ENCODE peak calls at places on chromosomes 6 and 20, in four cellular contexts. J is IMR-90, U is K562, C is HepG2. L is an unnamed sample.

GRCh38 chr6:43983632-43984031 is 143.6 kb downstream of the MRPL14 start:
- DNase-seq in J (no peak), U (no peak), C (peak), L (no peak)

GRCh38 chr6:26595669-26596269 is 984 bp upstream of the ABT1 start:
- DNase-seq in J (peak), U (peak), C (peak), L (peak)

GRCh38 chr6:85192186-85192585 is 257.7 kb upstream of the NT5E start:
- DNase-seq in J (peak), U (no peak), C (no peak), L (no peak)

GRCh38 chr6:162727347-162728176 is at the start of the genes PACRG and PRKN:
- DNase-seq in J (peak), U (peak), C (peak), L (peak)

GRCh38 chr6:10834823-10835222 is 3.5 kb downstream of the MAK start:
- DNase-seq in J (no peak), U (no peak), C (no peak), L (no peak)

GRCh38 chr20:3315110-3315509 is 76.1 kb upstream of the SLC4A11 start:
- DNase-seq in J (no peak), U (no peak), C (no peak), L (no peak)

GRCh38 chr20:25541676-25542075 is 43.7 kb downstream of the NINL start:
- DNase-seq in J (no peak), U (no peak), C (no peak), L (no peak)

GRCh38 chr6:44054635-44055559 is 72.4 kb downstream of the MRPL14 start:
- DNase-seq in J (peak), U (no peak), C (no peak), L (no peak)

GRCh38 chr6:39088331-39088730 is 26.7 kb downstream of the SAYSD1 start:
- DNase-seq in J (peak), U (peak), C (peak), L (peak)

GRCh38 chr6:26043389-26044139 is 43.7 kb upstream of the HFE start:
- DNase-seq in J (peak), U (no peak), C (peak), L (peak)

GRCh38 chr6:160160450-160160849 is 38.8 kb downstream of the SLC22A1 start:
- DNase-seq in J (peak), U (peak), C (peak), L (no peak)

GRCh38 chr6:82988904-82989303 is 76.7 kb downstream of the UBE3D start:
- DNase-seq in J (peak), U (peak), C (no peak), L (no peak)

GRCh38 chr6:18148304-18149025 is 6.4 kb downstream of the TPMT start:
- DNase-seq in J (peak), U (peak), C (no peak), L (peak)

GRCh38 chr6:100554228-100554627 is 89.5 kb upstream of the SIM1 start:
- DNase-seq in J (no peak), U (no peak), C (no peak), L (no peak)

GRCh38 chr20:40807771-40808170 is 118.7 kb upstream of the MAFB start:
- DNase-seq in J (no peak), U (no peak), C (no peak), L (no peak)

GRCh38 chr20:64149809-64150560 is 14.3 kb upstream of the MYT1 start:
- DNase-seq in J (no peak), U (no peak), C (no peak), L (no peak)

GRCh38 chr6:100281471-100281878 is 183.2 kb downstream of the SIM1 start:
- DNase-seq in J (no peak), U (no peak), C (no peak), L (no peak)

GRCh38 chr6:70151616-70152015 is 151.3 kb downstream of the COL9A1 start:
- DNase-seq in J (no peak), U (no peak), C (no peak), L (no peak)

GRCh38 chr20:36243726-36244125 is 7.4 kb downstream of the AAR2 start:
- DNase-seq in J (no peak), U (no peak), C (no peak), L (no peak)

GRCh38 chr20:26209171-26209941 is 512.7 kb upstream of the ZNF337 start:
- DNase-seq in J (peak), U (no peak), C (no peak), L (no peak)

GRCh38 chr20:52500150-52500549 is 308.6 kb upstream of the ZFP64 start:
- DNase-seq in J (no peak), U (no peak), C (no peak), L (no peak)

GRCh38 chr20:41627001-41627400 is 8.8 kb upstream of the CHD6 start:
- DNase-seq in J (no peak), U (no peak), C (peak), L (no peak)

GRCh38 chr6:124197148-124197547 is 393.5 kb downstream of the NKAIN2 start:
- DNase-seq in J (no peak), U (no peak), C (no peak), L (no peak)

GRCh38 chr20:44590980-44591778 is 8.8 kb downstream of the PKIG start:
- DNase-seq in J (no peak), U (no peak), C (no peak), L (no peak)

GRCh38 chr20:61968932-61969331 is 96.7 kb downstream of the TAF4 start:
- DNase-seq in J (no peak), U (no peak), C (no peak), L (no peak)

GRCh38 chr20:17343631-17344447 is 117.0 kb downstream of the PCSK2 start:
- DNase-seq in J (no peak), U (no peak), C (no peak), L (no peak)

GRCh38 chr20:63311186-63311832 is 18.3 kb downstream of the COL20A1 start:
- DNase-seq in J (no peak), U (no peak), C (no peak), L (no peak)

GRCh38 chr6:24922174-24922573 is 13.6 kb downstream of the RIPOR2 start:
- DNase-seq in J (no peak), U (no peak), C (no peak), L (no peak)

GRCh38 chr20:40438161-40438835 is 250.7 kb downstream of the MAFB start:
- DNase-seq in J (no peak), U (no peak), C (no peak), L (no peak)

GRCh38 chr6:139060332-139060731 is 31.8 kb downstream of the ABRACL start:
- DNase-seq in J (peak), U (no peak), C (no peak), L (no peak)

GRCh38 chr6:65450451-65450850 is 256.6 kb downstream of the EYS start:
- DNase-seq in J (no peak), U (no peak), C (no peak), L (no peak)

GRCh38 chr20:50121858-50122271 is 8.9 kb upstream of the UBE2V1 start:
- DNase-seq in J (peak), U (peak), C (no peak), L (peak)

GRCh38 chr20:15603501-15603900 is 969.7 kb downstream of the KIF16B start:
- DNase-seq in J (no peak), U (no peak), C (no peak), L (no peak)

GRCh38 chr6:129280719-129281118 is 397.8 kb downstream of the LAMA2 start:
- DNase-seq in J (no peak), U (no peak), C (no peak), L (no peak)

GRCh38 chr20:57223648-57224489 is 42.6 kb downstream of the BMP7 start:
- DNase-seq in J (no peak), U (no peak), C (no peak), L (no peak)
- TF ChIP-seq MAZ in J (no peak), U (no peak), C (no peak), L (no peak)

GRCh38 chr6:2877057-2877882 is 25.8 kb downstream of the SERPINB9 start:
- DNase-seq in J (peak), U (no peak), C (peak), L (peak)

GRCh38 chr6:2877960-2878359 is 25.1 kb downstream of the SERPINB9 start:
- DNase-seq in J (no peak), U (no peak), C (no peak), L (no peak)

GRCh38 chr6:2883673-2884072 is 19.4 kb downstream of the SERPINB9 start:
- DNase-seq in J (no peak), U (no peak), C (no peak), L (no peak)

GRCh38 chr6:2884817-2885216 is 18.3 kb downstream of the SERPINB9 start:
- DNase-seq in J (no peak), U (no peak), C (no peak), L (no peak)

DNA sequence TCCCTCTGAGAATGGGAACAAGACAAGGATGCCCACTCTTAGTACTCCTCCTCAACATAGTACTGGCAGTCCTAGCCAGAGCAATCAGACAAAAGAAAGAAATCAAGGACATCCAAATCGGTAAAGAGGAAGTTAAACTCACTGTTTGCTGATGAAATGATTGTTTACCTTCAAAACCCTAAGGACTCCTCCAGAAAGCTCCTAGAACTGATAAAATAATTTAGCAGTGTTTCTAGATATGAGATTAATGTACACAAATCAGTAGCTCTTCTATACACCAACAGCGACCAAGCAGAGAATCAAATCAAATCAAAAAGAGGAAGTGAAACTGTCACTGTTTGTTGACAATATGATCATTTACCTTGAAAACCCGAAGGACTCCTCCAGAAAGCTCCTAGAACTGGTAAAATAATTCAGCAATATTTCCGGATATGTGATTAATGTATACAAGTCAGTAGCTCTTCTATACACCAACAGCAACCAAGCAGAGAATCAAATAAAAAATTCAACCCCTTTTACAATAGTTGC is 21.7 kb downstream of the SERPINB9 start:
- DNase-seq in J (no peak), U (no peak), C (no peak), L (no peak)
- TF ChIP-seq MAZ in J (no peak), U (no peak), C (no peak), L (no peak)

GRCh38 chr6:149031545-149032317 is 284.9 kb downstream of the UST start:
- DNase-seq in J (peak), U (no peak), C (peak), L (peak)
- TF ChIP-seq MAZ in J (no peak), U (no peak), C (no peak), L (no peak)

GRCh38 chr6:31204751-31205145 is 34.3 kb upstream of the POU5F1 start:
- DNase-seq in J (peak), U (no peak), C (no peak), L (no peak)
- TF ChIP-seq MAZ in J (no peak), U (no peak), C (no peak), L (no peak)

DNA sequence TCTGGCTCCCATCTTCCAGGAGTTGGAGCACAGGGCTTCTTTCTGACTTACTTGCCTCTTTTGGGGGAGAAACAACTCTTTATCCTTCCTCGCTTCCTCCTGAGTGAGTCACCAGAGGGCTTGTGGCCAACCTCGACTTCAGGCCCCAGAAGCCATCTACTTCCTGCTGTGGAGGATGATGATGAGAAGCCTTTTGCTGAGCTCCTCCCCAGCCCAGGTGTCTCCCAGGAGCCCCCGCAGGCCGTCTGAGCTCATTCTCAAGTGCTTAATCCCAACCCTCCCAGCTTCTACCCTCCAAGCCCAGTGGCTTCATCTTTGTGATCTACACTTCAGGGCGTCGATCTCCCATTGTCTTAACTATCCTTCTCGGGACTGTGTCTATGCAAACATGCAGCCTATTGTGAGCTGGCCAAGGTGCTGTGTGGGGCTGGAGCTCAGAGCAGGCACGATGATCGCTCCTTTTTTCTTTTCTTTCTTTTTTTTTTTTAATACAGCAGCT is 27.9 kb downstream of the SDCBP2 start:
- DNase-seq in J (peak), U (peak), C (no peak), L (peak)
- TF ChIP-seq MAZ in J (no peak), U (no peak), C (no peak), L (no peak)

GRCh38 chr6:54009052-54009654 is 102.1 kb upstream of the MLIP start:
- DNase-seq in J (no peak), U (no peak), C (peak), L (no peak)
- TF ChIP-seq MAZ in J (no peak), U (no peak), C (no peak), L (no peak)

GRCh38 chr20:58826271-58826670 is 24.4 kb downstream of the GNAS-AS1 start:
- DNase-seq in J (no peak), U (no peak), C (no peak), L (no peak)
- TF ChIP-seq MAZ in J (no peak), U (no peak), C (no peak), L (no peak)